ENCODE peak calls at places on chromosomes 4 and X, in eight cellular contexts. One of them, this sample, is unnamed.

GRCh38 chrX:72306851-72307645 is 1.3 kb upstream of the CITED1 start:
- DNase-seq in astrocyte of the spinal cord: peak
- DNase-seq in right lobe of liver: peak
- DNase-seq in pancreas: peak
- DNase-seq in A673: peak
- DNase-seq in tibial nerve: peak
- DNase-seq in endodermal cell: peak
- DNase-seq in psoas muscle: peak
- DNase-seq in this sample: peak

GRCh38 chr4:118955515-118955914 is 66.9 kb downstream of the SYNPO2 start:
- DNase-seq in A673: no peak
- DNase-seq in psoas muscle: no peak
- DNase-seq in endodermal cell: no peak
- DNase-seq in pancreas: no peak
- DNase-seq in astrocyte of the spinal cord: peak
- DNase-seq in right lobe of liver: no peak
- DNase-seq in tibial nerve: no peak
- DNase-seq in this sample: peak

GRCh38 chrX:49041683-49042529 is 1.3 kb downstream of the TFE3 start:
- DNase-seq in astrocyte of the spinal cord: peak
- DNase-seq in psoas muscle: peak
- DNase-seq in tibial nerve: no peak
- DNase-seq in A673: peak
- DNase-seq in right lobe of liver: no peak
- DNase-seq in endodermal cell: peak
- DNase-seq in pancreas: no peak
- DNase-seq in this sample: peak

GRCh38 chrX:63434665-63435064 is 83.5 kb upstream of the SPIN4 start:
- DNase-seq in astrocyte of the spinal cord: no peak
- DNase-seq in A673: no peak
- DNase-seq in pancreas: no peak
- DNase-seq in right lobe of liver: no peak
- DNase-seq in endodermal cell: peak
- DNase-seq in tibial nerve: no peak
- DNase-seq in psoas muscle: no peak
- DNase-seq in this sample: peak

GRCh38 chr4:25535278-25535677 is 120.4 kb upstream of the SLC34A2 start:
- DNase-seq in A673: peak
- DNase-seq in psoas muscle: no peak
- DNase-seq in endodermal cell: peak
- DNase-seq in pancreas: peak
- DNase-seq in right lobe of liver: no peak
- DNase-seq in astrocyte of the spinal cord: no peak
- DNase-seq in tibial nerve: no peak
- DNase-seq in this sample: no peak

GRCh38 chr4:138398297-138398696 is 156.1 kb upstream of the SLC7A11 start:
- DNase-seq in pancreas: peak
- DNase-seq in A673: no peak
- DNase-seq in tibial nerve: no peak
- DNase-seq in endodermal cell: peak
- DNase-seq in right lobe of liver: no peak
- DNase-seq in psoas muscle: no peak
- DNase-seq in astrocyte of the spinal cord: no peak
- DNase-seq in this sample: no peak

GRCh38 chr4:21454196-21454595 is 494.4 kb downstream of the KCNIP4 start:
- DNase-seq in tibial nerve: no peak
- DNase-seq in astrocyte of the spinal cord: no peak
- DNase-seq in psoas muscle: no peak
- DNase-seq in right lobe of liver: no peak
- DNase-seq in pancreas: no peak
- DNase-seq in endodermal cell: no peak
- DNase-seq in A673: no peak
- DNase-seq in this sample: no peak

GRCh38 chr4:106587558-106587957 is 219.0 kb upstream of the GIMD1 start:
- DNase-seq in right lobe of liver: no peak
- DNase-seq in psoas muscle: no peak
- DNase-seq in pancreas: no peak
- DNase-seq in tibial nerve: no peak
- DNase-seq in astrocyte of the spinal cord: peak
- DNase-seq in endodermal cell: no peak
- DNase-seq in A673: peak
- DNase-seq in this sample: peak

GRCh38 chr4:2934077-2934812 is 29.0 kb downstream of the NOP14 start:
- DNase-seq in astrocyte of the spinal cord: peak
- DNase-seq in A673: peak
- DNase-seq in right lobe of liver: peak
- DNase-seq in psoas muscle: peak
- DNase-seq in pancreas: peak
- DNase-seq in endodermal cell: peak
- DNase-seq in tibial nerve: peak
- DNase-seq in this sample: peak

GRCh38 chrX:26254436-26254835 is 38.5 kb downstream of the MAGEB5 start:
- DNase-seq in A673: no peak
- DNase-seq in pancreas: no peak
- DNase-seq in right lobe of liver: no peak
- DNase-seq in tibial nerve: no peak
- DNase-seq in psoas muscle: no peak
- DNase-seq in endodermal cell: no peak
- DNase-seq in astrocyte of the spinal cord: no peak
- DNase-seq in this sample: no peak

GRCh38 chrX:107823456-107823855 is 2.2 kb upstream of the MID2 start:
- DNase-seq in endodermal cell: no peak
- DNase-seq in A673: no peak
- DNase-seq in right lobe of liver: no peak
- DNase-seq in pancreas: no peak
- DNase-seq in tibial nerve: no peak
- DNase-seq in astrocyte of the spinal cord: peak
- DNase-seq in psoas muscle: no peak
- DNase-seq in this sample: peak

GRCh38 chrX:119981286-119982070 is 37.9 kb upstream of the NKAP start:
- DNase-seq in psoas muscle: no peak
- DNase-seq in tibial nerve: no peak
- DNase-seq in pancreas: peak
- DNase-seq in endodermal cell: peak
- DNase-seq in A673: peak
- DNase-seq in astrocyte of the spinal cord: no peak
- DNase-seq in right lobe of liver: no peak
- DNase-seq in this sample: peak

GRCh38 chr4:152106113-152106763 is 345.4 kb upstream of the GATB start:
- DNase-seq in pancreas: no peak
- DNase-seq in A673: peak
- DNase-seq in tibial nerve: peak
- DNase-seq in right lobe of liver: no peak
- DNase-seq in astrocyte of the spinal cord: peak
- DNase-seq in psoas muscle: peak
- DNase-seq in endodermal cell: no peak
- DNase-seq in this sample: peak

GRCh38 chr4:45275862-45276261 is 549.5 kb upstream of the GNPDA2 start:
- DNase-seq in endodermal cell: no peak
- DNase-seq in pancreas: no peak
- DNase-seq in tibial nerve: no peak
- DNase-seq in A673: no peak
- DNase-seq in psoas muscle: no peak
- DNase-seq in right lobe of liver: no peak
- DNase-seq in astrocyte of the spinal cord: no peak
- DNase-seq in this sample: no peak

GRCh38 chr4:3465698-3466671 is 2.9 kb downstream of the DOK7 start:
- DNase-seq in astrocyte of the spinal cord: no peak
- DNase-seq in pancreas: no peak
- DNase-seq in right lobe of liver: peak
- DNase-seq in tibial nerve: no peak
- DNase-seq in psoas muscle: peak
- DNase-seq in endodermal cell: peak
- DNase-seq in A673: no peak
- DNase-seq in this sample: no peak

GRCh38 chr4:187103351-187103750 is 379.7 kb upstream of the FAT1 start:
- DNase-seq in psoas muscle: no peak
- DNase-seq in tibial nerve: no peak
- DNase-seq in endodermal cell: no peak
- DNase-seq in right lobe of liver: no peak
- DNase-seq in astrocyte of the spinal cord: no peak
- DNase-seq in pancreas: no peak
- DNase-seq in A673: no peak
- DNase-seq in this sample: no peak

GRCh38 chr4:18401435-18401834 is 379.9 kb upstream of the LCORL start:
- DNase-seq in tibial nerve: no peak
- DNase-seq in pancreas: no peak
- DNase-seq in A673: no peak
- DNase-seq in right lobe of liver: no peak
- DNase-seq in astrocyte of the spinal cord: no peak
- DNase-seq in psoas muscle: no peak
- DNase-seq in endodermal cell: no peak
- DNase-seq in this sample: no peak

GRCh38 chr4:42293967-42294822 is 103.1 kb upstream of the SHISA3 start:
- DNase-seq in astrocyte of the spinal cord: no peak
- DNase-seq in A673: no peak
- DNase-seq in right lobe of liver: no peak
- DNase-seq in psoas muscle: no peak
- DNase-seq in endodermal cell: peak
- DNase-seq in pancreas: no peak
- DNase-seq in tibial nerve: no peak
- DNase-seq in this sample: no peak

GRCh38 chr4:42296196-42296595 is 101.1 kb upstream of the SHISA3 start:
- DNase-seq in pancreas: no peak
- DNase-seq in astrocyte of the spinal cord: no peak
- DNase-seq in endodermal cell: no peak
- DNase-seq in right lobe of liver: no peak
- DNase-seq in psoas muscle: no peak
- DNase-seq in tibial nerve: no peak
- DNase-seq in A673: no peak
- DNase-seq in this sample: no peak
- H3K4me3 ChIP-seq in pancreas: no peak
- H3K4me3 ChIP-seq in astrocyte of the spinal cord: no peak
- H3K4me3 ChIP-seq in endodermal cell: no peak
- H3K4me3 ChIP-seq in right lobe of liver: no peak
- H3K4me3 ChIP-seq in psoas muscle: no peak
- H3K4me3 ChIP-seq in tibial nerve: no peak
- H3K4me3 ChIP-seq in A673: no peak
- H3K4me3 ChIP-seq in this sample: no peak

DNA sequence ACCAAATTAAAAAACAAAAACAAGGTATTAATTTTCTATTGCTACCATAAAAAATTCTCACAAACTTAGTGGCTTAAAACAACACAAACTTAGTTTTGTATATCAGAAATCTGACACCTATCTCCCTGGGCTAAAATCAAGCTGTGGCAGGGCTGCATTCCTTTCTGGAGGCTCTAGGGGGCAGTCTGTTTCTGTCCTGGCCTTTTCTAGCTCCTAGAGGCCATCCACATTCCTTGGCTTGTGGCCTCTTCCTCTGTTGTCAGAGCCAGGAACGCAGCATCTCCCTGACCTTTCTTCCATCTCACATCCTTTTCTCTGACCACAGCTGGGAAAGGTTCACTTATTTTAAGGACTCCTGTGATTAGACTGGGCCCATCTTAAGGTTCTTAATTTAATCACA is 38.9 kb upstream of the TLR2 start:
- DNase-seq in astrocyte of the spinal cord: no peak
- DNase-seq in tibial nerve: no peak
- DNase-seq in pancreas: no peak
- DNase-seq in A673: peak
- DNase-seq in psoas muscle: no peak
- DNase-seq in endodermal cell: no peak
- DNase-seq in right lobe of liver: no peak
- DNase-seq in this sample: no peak
- TF ChIP-seq CTCF in astrocyte of the spinal cord: peak
- TF ChIP-seq CTCF in tibial nerve: no peak
- TF ChIP-seq CTCF in pancreas: no peak
- TF ChIP-seq CTCF in A673: peak
- TF ChIP-seq CTCF in psoas muscle: no peak
- TF ChIP-seq CTCF in endodermal cell: peak
- TF ChIP-seq CTCF in right lobe of liver: no peak
- TF ChIP-seq CTCF in this sample: peak

GRCh38 chrX:50067435-50068292 is 133.1 kb downstream of the AKAP4 start:
- DNase-seq in pancreas: peak
- DNase-seq in endodermal cell: peak
- DNase-seq in astrocyte of the spinal cord: peak
- DNase-seq in A673: peak
- DNase-seq in psoas muscle: no peak
- DNase-seq in right lobe of liver: peak
- DNase-seq in tibial nerve: no peak
- DNase-seq in this sample: no peak
- H3K4me3 ChIP-seq in pancreas: no peak
- H3K4me3 ChIP-seq in endodermal cell: peak
- H3K4me3 ChIP-seq in astrocyte of the spinal cord: no peak
- H3K4me3 ChIP-seq in A673: no peak
- H3K4me3 ChIP-seq in psoas muscle: no peak
- H3K4me3 ChIP-seq in right lobe of liver: peak
- H3K4me3 ChIP-seq in tibial nerve: no peak
- H3K4me3 ChIP-seq in this sample: no peak

GRCh38 chr4:53704329-53704728 is 113.0 kb upstream of the LNX1 start:
- DNase-seq in tibial nerve: no peak
- DNase-seq in pancreas: no peak
- DNase-seq in astrocyte of the spinal cord: no peak
- DNase-seq in psoas muscle: no peak
- DNase-seq in A673: no peak
- DNase-seq in endodermal cell: no peak
- DNase-seq in right lobe of liver: no peak
- DNase-seq in this sample: no peak

GRCh38 chr4:53705972-53706371 is 114.7 kb upstream of the LNX1 start:
- DNase-seq in astrocyte of the spinal cord: no peak
- DNase-seq in pancreas: no peak
- DNase-seq in right lobe of liver: no peak
- DNase-seq in A673: no peak
- DNase-seq in endodermal cell: no peak
- DNase-seq in tibial nerve: no peak
- DNase-seq in psoas muscle: no peak
- DNase-seq in this sample: no peak

GRCh38 chr4:53709693-53710092 is 118.4 kb upstream of the LNX1 start:
- DNase-seq in right lobe of liver: no peak
- DNase-seq in astrocyte of the spinal cord: no peak
- DNase-seq in tibial nerve: no peak
- DNase-seq in pancreas: no peak
- DNase-seq in psoas muscle: no peak
- DNase-seq in endodermal cell: no peak
- DNase-seq in A673: no peak
- DNase-seq in this sample: no peak

GRCh38 chr4:53705151-53705764 is 114.0 kb upstream of the LNX1 start:
- DNase-seq in tibial nerve: no peak
- DNase-seq in endodermal cell: no peak
- DNase-seq in astrocyte of the spinal cord: no peak
- DNase-seq in psoas muscle: no peak
- DNase-seq in A673: no peak
- DNase-seq in right lobe of liver: no peak
- DNase-seq in pancreas: no peak
- DNase-seq in this sample: no peak

DNA sequence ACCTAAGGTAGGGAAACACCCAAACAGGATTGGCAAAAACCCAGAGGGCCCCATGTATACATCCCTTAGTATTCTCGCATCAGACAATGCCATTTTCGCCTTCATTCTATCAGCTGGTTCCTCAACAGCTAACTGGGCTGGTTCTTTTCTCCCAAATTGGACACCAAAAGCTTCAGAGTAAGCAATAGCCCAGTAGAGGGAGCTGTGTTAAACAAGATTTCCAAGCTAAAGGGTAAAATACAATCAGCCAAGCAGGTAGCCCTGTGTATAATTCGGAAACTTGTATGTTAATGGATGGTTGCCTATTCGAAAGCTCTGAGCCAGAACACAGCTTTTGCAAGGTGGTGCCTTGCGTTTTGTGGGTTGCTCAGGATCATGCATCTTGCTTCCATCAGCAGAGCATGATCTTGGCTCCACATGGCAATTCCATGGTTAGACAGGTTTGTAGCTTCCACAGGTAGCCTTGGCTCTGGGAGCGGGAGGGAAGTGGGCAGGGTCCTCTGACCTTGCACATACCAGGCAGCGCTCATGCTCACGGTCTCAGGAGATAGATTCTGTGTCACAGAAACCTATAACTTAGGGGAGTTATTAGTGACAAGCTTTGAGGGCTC is 115.2 kb upstream of the LNX1 start:
- DNase-seq in endodermal cell: peak
- DNase-seq in tibial nerve: no peak
- DNase-seq in A673: peak
- DNase-seq in astrocyte of the spinal cord: peak
- DNase-seq in right lobe of liver: no peak
- DNase-seq in pancreas: no peak
- DNase-seq in psoas muscle: no peak
- DNase-seq in this sample: peak
- TF ChIP-seq CTCF in endodermal cell: peak
- TF ChIP-seq CTCF in tibial nerve: peak
- TF ChIP-seq CTCF in A673: peak
- TF ChIP-seq CTCF in astrocyte of the spinal cord: peak
- TF ChIP-seq CTCF in right lobe of liver: peak
- TF ChIP-seq CTCF in pancreas: peak
- TF ChIP-seq CTCF in psoas muscle: peak
- TF ChIP-seq CTCF in this sample: peak